ENCODE peak calls at places on chromosomes 7 and 10, in four cellular contexts. One of them, this sample, is unnamed.

GRCh38 chr10:114571316-114571999 is 86.6 kb downstream of the ABLIM1 start:
- DNase-seq in germinal center: no peak
- DNase-seq in COR-L47: no peak
- DNase-seq in adipocyte: peak
- DNase-seq in this sample: no peak

GRCh38 chr7:75738604-75738974 is at the start of gene HIP1:
- DNase-seq in germinal center: no peak
- DNase-seq in COR-L47: no peak
- DNase-seq in adipocyte: no peak
- DNase-seq in this sample: no peak

GRCh38 chr10:132946806-132947530 is 4.6 kb upstream of the CFAP46 start:
- DNase-seq in germinal center: no peak
- DNase-seq in COR-L47: no peak
- DNase-seq in adipocyte: peak
- DNase-seq in this sample: peak

GRCh38 chr10:120977892-120978291 is 126.7 kb downstream of the WDR11 start:
- DNase-seq in germinal center: no peak
- DNase-seq in COR-L47: no peak
- DNase-seq in adipocyte: no peak
- DNase-seq in this sample: no peak

GRCh38 chr10:20877986-20878979 is 18.8 kb downstream of the NEBL start:
- DNase-seq in germinal center: no peak
- DNase-seq in COR-L47: no peak
- DNase-seq in adipocyte: no peak
- DNase-seq in this sample: peak

GRCh38 chr7:69862413-69863064 is 264.3 kb downstream of the AUTS2 start:
- DNase-seq in germinal center: no peak
- DNase-seq in COR-L47: no peak
- DNase-seq in adipocyte: no peak
- DNase-seq in this sample: no peak

GRCh38 chr10:7102557-7103349 is 308.1 kb downstream of the SFMBT2 start:
- DNase-seq in germinal center: no peak
- DNase-seq in COR-L47: no peak
- DNase-seq in adipocyte: no peak
- DNase-seq in this sample: no peak

GRCh38 chr10:24209946-24210491 is 1.1 kb downstream of the KIAA1217 start:
- DNase-seq in germinal center: no peak
- DNase-seq in COR-L47: no peak
- DNase-seq in adipocyte: peak
- DNase-seq in this sample: peak

GRCh38 chr10:1598393-1599153 is 138.8 kb downstream of the ADARB2 start:
- DNase-seq in germinal center: no peak
- DNase-seq in COR-L47: no peak
- DNase-seq in adipocyte: no peak
- DNase-seq in this sample: no peak

GRCh38 chr7:46317256-46317655 is 396.2 kb upstream of the IGFBP3 start:
- DNase-seq in germinal center: no peak
- DNase-seq in COR-L47: no peak
- DNase-seq in adipocyte: peak
- DNase-seq in this sample: no peak

GRCh38 chr10:133100706-133101463 is 13.2 kb downstream of the ADGRA1 start:
- DNase-seq in germinal center: no peak
- DNase-seq in COR-L47: no peak
- DNase-seq in adipocyte: no peak
- DNase-seq in this sample: no peak

GRCh38 chr10:78688945-78689935 is 379.5 kb upstream of the ZMIZ1 start:
- DNase-seq in germinal center: no peak
- DNase-seq in COR-L47: peak
- DNase-seq in adipocyte: peak
- DNase-seq in this sample: peak

GRCh38 chr7:70614237-70614984 is 517.5 kb upstream of the GALNT17 start:
- DNase-seq in germinal center: peak
- DNase-seq in COR-L47: peak
- DNase-seq in adipocyte: peak
- DNase-seq in this sample: peak

GRCh38 chr7:1777122-1777521 is 107.0 kb downstream of the ELFN1 start:
- DNase-seq in germinal center: no peak
- DNase-seq in COR-L47: no peak
- DNase-seq in adipocyte: no peak
- DNase-seq in this sample: no peak

GRCh38 chr7:92691578-92691977 is 101.4 kb upstream of the FAM133B start:
- DNase-seq in germinal center: peak
- DNase-seq in COR-L47: peak
- DNase-seq in adipocyte: peak
- DNase-seq in this sample: peak

GRCh38 chr10:665579-666091 is 23.8 kb downstream of the DIP2C start:
- DNase-seq in germinal center: no peak
- DNase-seq in COR-L47: no peak
- DNase-seq in adipocyte: no peak
- DNase-seq in this sample: no peak